ENCODE peak calls at places on chromosome 14, in seven cellular contexts. P is AG04450, J is left lung, N is tibial artery, E is Peyer's patch, Z is hepatocyte, W is PC-3. S is an unnamed sample.

GRCh38 chr14:91250912-91251311 is 6.4 kb upstream of the GPR68 start:
- DNase-seq in P (no peak), J (no peak), N (no peak), E (no peak), Z (no peak), W (no peak), S (no peak)

GRCh38 chr14:50957296-50957695 is 13.0 kb upstream of the PYGL start:
- DNase-seq in P (no peak), J (no peak), N (no peak), E (no peak), Z (peak), W (peak), S (no peak)

GRCh38 chr14:71675902-71676291 is 256.3 kb upstream of the RGS6 start:
- DNase-seq in P (no peak), J (no peak), N (no peak), E (no peak), Z (no peak), W (no peak), S (no peak)

GRCh38 chr14:64955297-64955696 is 12.8 kb upstream of the GPX2 start:
- DNase-seq in P (no peak), J (no peak), N (no peak), E (no peak), Z (peak), W (no peak), S (no peak)

GRCh38 chr14:99716091-99716849 is 32.2 kb downstream of the CYP46A1 start:
- DNase-seq in P (no peak), J (no peak), N (no peak), E (peak), Z (peak), W (no peak), S (no peak)

GRCh38 chr14:91048676-91049075 is 11.8 kb downstream of the RPS6KA5 start:
- DNase-seq in P (no peak), J (no peak), N (no peak), E (no peak), Z (no peak), W (no peak), S (no peak)

GRCh38 chr14:51395361-51395849 is 155.4 kb downstream of the TMX1 start:
- DNase-seq in P (peak), J (no peak), N (no peak), E (peak), Z (peak), W (peak), S (peak)

GRCh38 chr14:96852823-96853422 is 55.7 kb downstream of the VRK1 start:
- DNase-seq in P (peak), J (no peak), N (no peak), E (peak), Z (peak), W (peak), S (no peak)

GRCh38 chr14:65255029-65255545 is 152.8 kb upstream of the MAX start:
- DNase-seq in P (no peak), J (no peak), N (no peak), E (no peak), Z (peak), W (peak), S (peak)

GRCh38 chr14:56580317-56580711 is 716 bp downstream of the TMEM260 start:
- DNase-seq in P (no peak), J (no peak), N (no peak), E (no peak), Z (no peak), W (peak), S (no peak)
- H3K27ac ChIP-seq in P (peak), J (peak), N (peak), E (peak), Z (peak), W (peak), S (peak)

GRCh38 chr14:59215757-59216156 is 27.3 kb downstream of the DAAM1 start:
- DNase-seq in P (no peak), J (no peak), N (no peak), E (no peak), Z (no peak), W (no peak), S (no peak)
- H3K27ac ChIP-seq in P (no peak), J (no peak), N (peak), E (no peak), Z (peak), W (no peak), S (no peak)

GRCh38 chr14:69083181-69083580 is 69.7 kb downstream of the DCAF5 start:
- DNase-seq in P (no peak), J (no peak), N (no peak), E (no peak), Z (no peak), W (no peak), S (no peak)
- H3K27ac ChIP-seq in P (no peak), J (no peak), N (no peak), E (no peak), Z (no peak), W (no peak), S (no peak)

DNA sequence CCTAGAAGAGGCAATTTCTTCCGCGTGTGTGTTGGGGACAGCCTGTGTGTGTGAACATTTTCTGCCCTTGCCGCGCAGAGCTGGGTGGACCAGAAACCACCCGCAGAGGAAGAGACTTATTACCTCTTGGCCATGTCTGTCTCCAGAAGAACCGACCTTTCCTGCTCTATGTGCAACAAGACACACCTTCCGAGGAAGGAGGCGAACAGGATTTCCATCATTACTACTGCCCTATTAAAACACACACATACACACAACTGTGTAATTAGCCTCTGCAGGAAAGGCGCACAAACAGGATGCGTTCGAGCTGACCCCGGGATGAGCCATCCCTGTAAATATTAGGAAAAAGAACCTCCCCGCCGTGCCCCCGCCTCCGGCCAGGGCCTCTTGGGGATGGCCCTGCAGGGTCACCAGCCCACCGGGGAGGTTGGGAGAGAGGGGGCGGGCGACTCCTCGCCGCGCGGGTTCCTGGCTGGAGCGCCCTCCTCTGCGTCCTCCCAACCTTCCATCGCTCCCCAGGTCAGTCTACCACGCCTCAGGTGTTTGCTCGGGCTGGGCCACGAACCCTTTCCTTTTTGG is 484 bp upstream of the PRKCH start:
- DNase-seq in P (no peak), J (no peak), N (no peak), E (no peak), Z (peak), W (peak), S (peak)
- H3K27ac ChIP-seq in P (no peak), J (peak), N (no peak), E (peak), Z (peak), W (peak), S (peak)

GRCh38 chr14:92649066-92649465 is 99.4 kb downstream of the LGMN start:
- DNase-seq in P (no peak), J (no peak), N (no peak), E (no peak), Z (no peak), W (no peak), S (no peak)
- H3K27ac ChIP-seq in P (peak), J (peak), N (peak), E (no peak), Z (no peak), W (peak), S (no peak)

GRCh38 chr14:31307198-31307597 is 99.6 kb upstream of the HECTD1 start:
- DNase-seq in P (no peak), J (no peak), N (no peak), E (no peak), Z (no peak), W (peak), S (no peak)

GRCh38 chr14:31312934-31313333 is 105.3 kb upstream of the HECTD1 start:
- DNase-seq in P (no peak), J (no peak), N (no peak), E (no peak), Z (no peak), W (no peak), S (no peak)

GRCh38 chr14:31303654-31304053 is 96.1 kb upstream of the HECTD1 start:
- DNase-seq in P (no peak), J (no peak), N (no peak), E (no peak), Z (no peak), W (no peak), S (no peak)

DNA sequence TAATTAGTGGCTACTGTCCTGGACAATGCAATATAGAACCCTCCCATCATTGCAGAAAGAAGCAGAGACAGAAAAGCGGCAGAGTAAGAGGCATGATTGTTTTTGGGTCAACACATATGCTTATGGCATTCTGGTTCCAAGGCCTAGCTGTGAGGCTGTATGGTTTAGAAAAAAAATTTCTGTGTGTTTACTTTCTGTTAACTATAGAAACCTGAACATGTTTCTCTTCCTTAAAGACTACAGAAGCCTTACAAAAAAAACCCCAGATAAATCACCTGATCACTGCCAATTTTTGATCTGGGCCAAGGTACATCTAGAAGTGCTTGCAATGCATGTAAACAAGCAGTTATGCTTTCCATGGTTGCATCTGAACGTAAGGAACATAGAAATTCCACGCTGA is 100.0 kb upstream of the HECTD1 start:
- DNase-seq in P (no peak), J (no peak), N (no peak), E (no peak), Z (no peak), W (no peak), S (no peak)
- H3K27ac ChIP-seq in P (no peak), J (no peak), N (no peak), E (no peak), Z (no peak), W (no peak), S (no peak)

GRCh38 chr14:68846466-68846865 is 53.6 kb upstream of the ZFP36L1 start:
- DNase-seq in P (no peak), J (no peak), N (no peak), E (no peak), Z (no peak), W (no peak), S (no peak)

GRCh38 chr14:68844210-68844545 is 51.3 kb upstream of the ZFP36L1 start:
- DNase-seq in P (no peak), J (no peak), N (no peak), E (no peak), Z (no peak), W (no peak), S (no peak)

GRCh38 chr14:68841030-68841809 is 48.4 kb upstream of the ZFP36L1 start:
- DNase-seq in P (peak), J (no peak), N (no peak), E (no peak), Z (no peak), W (peak), S (no peak)

GRCh38 chr14:68842298-68842697 is 49.4 kb upstream of the ZFP36L1 start:
- DNase-seq in P (no peak), J (no peak), N (no peak), E (no peak), Z (no peak), W (no peak), S (no peak)

GRCh38 chr14:68843471-68844209 is 50.8 kb upstream of the ZFP36L1 start:
- DNase-seq in P (peak), J (peak), N (peak), E (peak), Z (peak), W (peak), S (no peak)
- H3K27ac ChIP-seq in P (no peak), J (no peak), N (no peak), E (no peak), Z (no peak), W (no peak), S (no peak)

DNA sequence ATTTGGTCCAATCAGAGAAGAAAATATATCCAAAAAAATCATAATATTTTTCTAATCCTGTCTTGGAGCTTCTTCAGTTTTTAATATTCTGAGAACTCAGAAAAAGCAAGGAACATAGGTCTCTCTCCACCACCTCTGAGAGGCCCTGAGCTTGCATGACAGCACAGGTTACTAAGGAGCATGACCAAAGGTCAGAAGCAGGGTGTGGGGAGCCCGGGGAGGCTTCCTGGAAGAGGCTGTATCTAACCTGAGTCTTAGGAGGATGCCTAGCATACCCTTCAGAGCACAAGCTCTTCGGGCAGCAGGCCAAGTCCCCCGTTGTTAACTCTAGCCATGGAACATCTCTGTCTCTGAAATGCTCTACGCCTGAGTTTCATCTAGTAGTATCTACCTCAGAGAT is 15.7 kb upstream of the STON2 start:
- DNase-seq in P (no peak), J (no peak), N (no peak), E (peak), Z (peak), W (no peak), S (no peak)
- H3K27ac ChIP-seq in P (no peak), J (no peak), N (no peak), E (no peak), Z (peak), W (no peak), S (no peak)